ENCODE peak calls at places on chromosomes 6 and 20, in five cellular contexts. P is A549, Q is left ventricle myocardium inferior, Y is PC-3, T is lung. N is an unnamed sample. For H3K4me1, the result is how much of the 10 kb centered on the place peaks cover.

GRCh38 chr6:9540534-9541126 is 874.2 kb downstream of the TFAP2A start:
- DNase-seq in P (peak), Q (no peak), Y (peak), T (no peak), N (peak)

GRCh38 chr6:41079080-41079479 is 6.3 kb downstream of the NFYA start:
- DNase-seq in P (no peak), Q (no peak), Y (no peak), T (no peak), N (no peak)

GRCh38 chr6:122645256-122645655 is 35.1 kb downstream of the PKIB start:
- DNase-seq in P (no peak), Q (no peak), Y (no peak), T (no peak), N (no peak)

GRCh38 chr6:6893701-6894100 is 214.1 kb upstream of the RREB1 start:
- DNase-seq in P (no peak), Q (no peak), Y (peak), T (no peak), N (no peak)

GRCh38 chr6:12182676-12183075 is 107.5 kb upstream of the EDN1 start:
- DNase-seq in P (no peak), Q (no peak), Y (peak), T (no peak), N (no peak)

GRCh38 chr6:111691345-111692225 is 85.9 kb upstream of the TRAF3IP2 start:
- DNase-seq in P (no peak), Q (no peak), Y (no peak), T (no peak), N (no peak)

GRCh38 chr6:95439741-95440140 is 137.6 kb upstream of the MANEA start:
- DNase-seq in P (no peak), Q (no peak), Y (no peak), T (no peak), N (no peak)

GRCh38 chr20:58246346-58246745 is 17.9 kb upstream of the ANKRD60 start:
- DNase-seq in P (peak), Q (no peak), Y (peak), T (no peak), N (no peak)

GRCh38 chr6:101705866-101706265 is 312.4 kb downstream of the GRIK2 start:
- DNase-seq in P (no peak), Q (no peak), Y (no peak), T (no peak), N (no peak)

GRCh38 chr6:73452107-73452461 is at the start of gene CGAS:
- DNase-seq in P (peak), Q (peak), Y (peak), T (peak), N (peak)

GRCh38 chr6:168118935-168119334 is 39.9 kb upstream of the FRMD1 start:
- DNase-seq in P (no peak), Q (no peak), Y (no peak), T (no peak), N (no peak)

GRCh38 chr6:42450314-42451145 is 1.2 kb downstream of the TRERF1 start:
- DNase-seq in P (no peak), Q (no peak), Y (peak), T (no peak), N (no peak)

GRCh38 chr6:151276112-151276745 is 36.5 kb downstream of the AKAP12 start:
- DNase-seq in P (peak), Q (peak), Y (no peak), T (no peak), N (peak)

GRCh38 chr6:116060572-116061283 is at the start of gene FRK:
- DNase-seq in P (peak), Q (no peak), Y (peak), T (peak), N (peak)

GRCh38 chr20:46520976-46521579 is 7.7 kb upstream of the ZNF334 start:
- DNase-seq in P (peak), Q (no peak), Y (peak), T (peak), N (peak)

GRCh38 chr6:78538002-78538401 is 329.3 kb upstream of the IRAK1BP1 start:
- DNase-seq in P (no peak), Q (no peak), Y (peak), T (no peak), N (peak)

GRCh38 chr20:5448449-5449118 is 131.8 kb upstream of the PROKR2 start:
- DNase-seq in P (peak), Q (no peak), Y (peak), T (peak), N (peak)

GRCh38 chr20:62979876-62980373 is 26.8 kb downstream of the BHLHE23 start:
- DNase-seq in P (no peak), Q (no peak), Y (no peak), T (no peak), N (no peak)

GRCh38 chr6:125094563-125094962 is 59.0 kb upstream of the TPD52L1 start:
- DNase-seq in P (no peak), Q (no peak), Y (peak), T (no peak), N (peak)

GRCh38 chr20:62045118-62045517 is 20.6 kb downstream of the TAF4 start:
- DNase-seq in P (no peak), Q (peak), Y (no peak), T (no peak), N (no peak)

GRCh38 chr20:60057866-60058807 is 99.9 kb downstream of the CDH26 start:
- DNase-seq in P (no peak), Q (peak), Y (no peak), T (peak), N (no peak)

GRCh38 chr6:119079288-119079809 is 885 bp upstream of the FAM184A start:
- DNase-seq in P (no peak), Q (no peak), Y (peak), T (no peak), N (no peak)

GRCh38 chr6:142842423-142843261 is 102.3 kb downstream of the HIVEP2 start:
- DNase-seq in P (peak), Q (no peak), Y (peak), T (no peak), N (no peak)

GRCh38 chr6:72826033-72826432 is 204.2 kb downstream of the KCNQ5 start:
- DNase-seq in P (no peak), Q (no peak), Y (peak), T (no peak), N (peak)

GRCh38 chr20:7232796-7233195 is 465.3 kb downstream of the BMP2 start:
- DNase-seq in P (no peak), Q (no peak), Y (peak), T (no peak), N (peak)

GRCh38 chr6:158230967-158231550 is 62.9 kb downstream of the GTF2H5 start:
- DNase-seq in P (no peak), Q (no peak), Y (no peak), T (no peak), N (no peak)

GRCh38 chr20:47778398-47779354 is 6.6 kb downstream of the SULF2 start:
- DNase-seq in P (no peak), Q (no peak), Y (no peak), T (no peak), N (no peak)

GRCh38 chr20:33824852-33825251 is 13.7 kb downstream of the CHMP4B start:
- DNase-seq in P (no peak), Q (no peak), Y (no peak), T (no peak), N (no peak)
- H3K4me1 ChIP-seq in P (under half), Q (half or more), Y (under half), T (under half), N (under half)

GRCh38 chr6:23559587-23560343 is 566.2 kb upstream of the NRSN1 start:
- DNase-seq in P (no peak), Q (no peak), Y (no peak), T (no peak), N (no peak)

GRCh38 chr6:23562554-23562953 is 563.5 kb upstream of the NRSN1 start:
- DNase-seq in P (no peak), Q (no peak), Y (no peak), T (no peak), N (no peak)

GRCh38 chr6:23561732-23562131 is 564.3 kb upstream of the NRSN1 start:
- DNase-seq in P (no peak), Q (no peak), Y (no peak), T (no peak), N (no peak)

GRCh38 chr6:23568292-23568691 is 557.7 kb upstream of the NRSN1 start:
- DNase-seq in P (no peak), Q (no peak), Y (no peak), T (no peak), N (no peak)

DNA sequence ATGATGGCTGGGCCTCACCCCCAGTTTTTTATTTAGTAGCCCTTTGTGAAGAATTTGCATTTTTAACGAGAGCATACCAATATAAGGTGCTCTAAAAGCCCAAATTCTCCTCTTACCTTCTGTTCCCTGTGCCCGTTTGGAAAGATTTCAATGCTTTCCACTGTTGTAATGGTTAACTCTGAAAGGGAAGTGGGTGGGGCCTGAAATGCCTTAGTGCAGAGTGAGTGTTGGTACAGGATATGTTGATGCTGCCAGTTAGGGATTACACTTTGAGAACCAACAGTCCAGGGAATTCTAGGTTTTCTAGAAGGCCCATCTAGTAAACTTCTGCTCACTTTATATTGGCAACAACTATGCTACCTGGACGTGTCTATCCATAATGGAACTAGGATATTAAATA is 562.7 kb upstream of the NRSN1 start:
- DNase-seq in P (no peak), Q (no peak), Y (no peak), T (no peak), N (no peak)
- H3K4me1 ChIP-seq in P (under half), Q (under half), Y (under half), T (under half), N (under half)

DNA sequence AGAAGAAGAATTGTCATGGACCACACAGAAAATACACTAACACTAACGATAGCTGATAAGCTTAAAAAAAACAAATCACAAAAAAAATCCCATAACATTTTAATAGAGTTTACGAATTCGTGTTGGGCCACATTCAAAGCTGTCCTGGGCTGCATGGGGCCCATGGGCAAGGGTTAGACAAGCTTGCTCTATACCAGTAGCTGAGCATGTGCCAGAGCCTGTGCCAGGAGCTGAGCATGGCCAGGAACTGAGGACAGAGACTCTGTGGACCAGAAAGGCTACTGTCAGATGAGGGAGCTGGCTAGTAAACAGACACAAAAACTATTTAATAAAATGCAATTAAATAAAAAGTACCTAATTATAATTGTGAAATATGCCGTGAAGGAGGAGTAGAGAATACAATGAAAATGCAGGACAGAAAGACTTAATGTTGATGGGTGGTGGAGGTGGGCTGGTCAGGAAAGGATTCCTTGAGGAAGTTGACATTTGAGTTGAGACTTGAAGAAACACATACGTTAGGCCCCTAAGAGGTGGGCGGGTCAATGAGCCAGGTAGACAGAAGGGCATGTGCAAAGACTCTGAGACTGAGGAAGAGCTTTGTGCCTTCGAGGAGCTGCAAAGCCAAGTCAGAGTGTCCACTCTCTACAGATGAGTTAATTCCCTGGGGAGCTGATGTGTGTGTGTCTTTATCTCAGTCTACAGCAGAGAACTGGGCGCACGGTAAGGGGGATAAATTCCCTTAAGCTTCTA is 66.1 kb downstream of the JPH2 start:
- DNase-seq in P (no peak), Q (no peak), Y (no peak), T (no peak), N (no peak)
- H3K4me1 ChIP-seq in P (under half), Q (half or more), Y (under half), T (under half), N (under half)

GRCh38 chr20:2519115-2519815 is 10.6 kb upstream of the ZNF343 start:
- DNase-seq in P (no peak), Q (no peak), Y (no peak), T (no peak), N (no peak)

GRCh38 chr20:2515203-2515602 is 6.5 kb upstream of the ZNF343 start:
- DNase-seq in P (no peak), Q (no peak), Y (no peak), T (no peak), N (no peak)

GRCh38 chr20:2518096-2518495 is 9.4 kb upstream of the ZNF343 start:
- DNase-seq in P (no peak), Q (no peak), Y (no peak), T (no peak), N (no peak)

GRCh38 chr20:2518558-2518957 is 9.8 kb upstream of the ZNF343 start:
- DNase-seq in P (no peak), Q (no peak), Y (no peak), T (no peak), N (no peak)

DNA sequence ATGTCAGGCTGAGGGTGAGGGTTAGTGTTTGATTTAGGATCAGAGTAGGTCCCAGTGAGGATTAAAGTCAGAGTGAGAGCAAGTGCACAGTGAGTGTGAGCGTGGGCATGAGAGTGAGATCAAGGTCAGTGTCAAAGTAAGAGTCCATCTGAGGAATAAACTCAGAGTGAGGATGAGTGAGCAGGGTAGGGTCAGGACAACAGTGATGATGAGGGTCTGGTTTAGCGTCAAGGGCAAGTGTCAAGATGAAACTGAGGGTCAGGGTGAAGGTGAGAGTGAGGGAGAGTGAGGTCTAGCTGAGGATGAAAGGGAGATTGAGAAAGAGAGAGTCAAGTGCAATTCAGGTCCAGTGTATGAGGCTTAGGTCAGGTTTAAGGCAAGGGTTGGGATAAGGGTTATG is 7.7 kb upstream of the ZNF343 start:
- DNase-seq in P (no peak), Q (no peak), Y (no peak), T (no peak), N (no peak)
- H3K4me1 ChIP-seq in P (under half), Q (under half), Y (under half), T (under half), N (under half)

GRCh38 chr6:24931752-24932691 is 3.7 kb downstream of the RIPOR2 start:
- DNase-seq in P (no peak), Q (no peak), Y (peak), T (no peak), N (peak)
- H3K4me1 ChIP-seq in P (under half), Q (under half), Y (under half), T (under half), N (under half)